ENCODE peak calls at places on chromosomes 2 and 18, in ten cellular contexts. S is hepatocyte; O is HFFc6; Z is uterus; D is ovary; U is cardiac muscle cell; M is NT2/D1; H is activated CD4-positive, alpha-beta T cell treated with anti-CD3 and anti-CD28 coated beads, Interleukin-2, amount 50 U/mL, for 4 hours; Y is ELR; J is stimulated activated CD4-positive, alpha-beta T cell treated with anti-CD3 and anti-CD28 coated beads, Interleukin-1b, Interleukin-23, amount 100 ng/mL, for 1 hour. B is an unnamed sample.
A peak's percentile ranks its signal among the peaks of the same experiment; 100 is the strongest.

GRCh38 chr2:111715987-111716900 is 167.7 kb downstream of the ANAPC1 start:
- DNase-seq in D (no peak), Y (no peak), O (no peak), U (no peak), S (no peak), H (no peak), J (no peak), M (no peak), Z (no peak), B (no peak)

GRCh38 chr2:74850816-74851566 is 17.1 kb downstream of the HK2 start:
- DNase-seq in Y (peak; percentile 96), J (no peak), Z (no peak), D (no peak), O (peak; percentile 85), H (no peak), U (no peak), M (no peak), S (peak; percentile 55), B (peak; percentile 64)

GRCh38 chr18:50578651-50579050 is 18.8 kb downstream of the MAPK4 start:
- DNase-seq in Z (no peak), M (no peak), O (no peak), U (no peak), J (no peak), H (no peak), D (no peak), S (peak; percentile 61), Y (peak; percentile 2), B (peak; percentile 79)

GRCh38 chr18:40917096-40917495 is 1037.9 kb upstream of the PIK3C3 start:
- DNase-seq in D (no peak), U (no peak), J (no peak), O (no peak), Y (peak; percentile 57), S (no peak), M (no peak), Z (no peak), H (no peak), B (peak; percentile 62)

GRCh38 chr2:71256421-71256820 is 29.5 kb upstream of the PAIP2B start:
- DNase-seq in Z (no peak), M (no peak), O (no peak), S (no peak), J (no peak), Y (no peak), D (no peak), H (no peak), U (no peak), B (no peak)

GRCh38 chr2:160652236-160652635 is 158.6 kb upstream of the RBMS1 start:
- DNase-seq in D (no peak), H (peak; percentile 58), Z (no peak), O (no peak), J (peak; percentile 10), S (no peak), U (no peak), M (no peak), Y (no peak), B (peak; percentile 85)

GRCh38 chr2:3446381-3446780 is 66.9 kb downstream of the TRAPPC12 start:
- DNase-seq in O (no peak), S (no peak), Z (no peak), H (no peak), M (no peak), J (no peak), U (no peak), Y (no peak), D (no peak), B (no peak)

GRCh38 chr2:226956659-226957058 is 120.8 kb downstream of the RHBDD1 start:
- DNase-seq in U (no peak), O (no peak), D (no peak), M (no peak), J (no peak), H (no peak), Z (no peak), S (no peak), Y (no peak), B (no peak)

GRCh38 chr2:10171006-10171800 is 48.7 kb downstream of the RRM2 start:
- DNase-seq in M (no peak), J (no peak), Z (no peak), Y (no peak), D (no peak), H (no peak), U (no peak), S (peak; percentile 11), O (no peak), B (no peak)

GRCh38 chr18:61285777-61286176 is 47.5 kb upstream of the CDH20 start:
- DNase-seq in Y (no peak), H (no peak), J (no peak), M (no peak), Z (no peak), S (no peak), D (no peak), O (no peak), U (no peak), B (no peak)

GRCh38 chr18:78642561-78643398 is 336.8 kb upstream of the SALL3 start:
- DNase-seq in U (no peak), S (no peak), Z (no peak), H (no peak), M (no peak), D (no peak), J (no peak), O (no peak), Y (no peak), B (no peak)

GRCh38 chr18:76490701-76491171 is 4.3 kb downstream of the ZNF516 start:
- DNase-seq in D (peak; percentile 75), H (peak; percentile 53), M (no peak), S (peak; percentile 77), J (no peak), Y (peak; percentile 37), Z (peak; percentile 54), U (peak; percentile 57), O (no peak), B (peak; percentile 73)

GRCh38 chr2:109204412-109204811 is 75.4 kb downstream of the SH3RF3 start:
- DNase-seq in O (no peak), H (no peak), Y (no peak), S (no peak), M (no peak), D (no peak), Z (no peak), J (no peak), U (no peak), B (no peak)

GRCh38 chr18:58669731-58670379 is 1.4 kb upstream of the MALT1 start:
- DNase-seq in M (no peak), Y (peak; percentile 93), S (no peak), J (no peak), D (no peak), O (peak; percentile 39), Z (no peak), U (no peak), H (no peak), B (peak; percentile 96)

GRCh38 chr2:75559633-75560021 is 1.1 kb downstream of the EVA1A start:
- DNase-seq in U (no peak), H (no peak), O (no peak), Z (no peak), J (no peak), S (no peak), Y (peak; percentile 22), M (no peak), D (no peak), B (no peak)

GRCh38 chr2:28387082-28387960 is 5.3 kb upstream of the FOSL2 start:
- DNase-seq in O (peak; percentile 33), D (no peak), S (no peak), H (no peak), M (no peak), Z (no peak), Y (peak; percentile 72), U (no peak), J (no peak), B (peak; percentile 41)

GRCh38 chr18:13617826-13618515 is 108.4 kb downstream of the FAM210A start:
- DNase-seq in Y (no peak), M (no peak), J (no peak), D (no peak), S (no peak), U (no peak), O (no peak), H (no peak), Z (no peak), B (no peak)

GRCh38 chr2:201411421-201411820 is 39.8 kb downstream of the TRAK2 start:
- DNase-seq in U (no peak), D (no peak), S (no peak), O (no peak), Y (no peak), Z (no peak), M (no peak), J (no peak), H (no peak), B (no peak)

GRCh38 chr18:54147439-54147838 is 77.0 kb downstream of the MBD2 start:
- DNase-seq in H (no peak), U (no peak), S (no peak), M (no peak), D (no peak), Y (no peak), J (no peak), Z (no peak), O (no peak), B (no peak)

GRCh38 chr2:156435392-156435724 is 821 bp upstream of the GPD2 start:
- DNase-seq in D (no peak), Z (no peak), H (no peak), Y (no peak), M (no peak), S (no peak), U (no peak), J (no peak), O (no peak), B (no peak)

GRCh38 chr2:62281661-62282060 is 85.7 kb downstream of the B3GNT2 start:
- DNase-seq in U (no peak), O (no peak), J (no peak), M (no peak), S (no peak), D (no peak), H (no peak), Z (no peak), Y (no peak), B (no peak)

GRCh38 chr2:239928457-239929350 is 96.4 kb downstream of the NDUFA10 start:
- DNase-seq in Y (no peak), O (no peak), Z (peak; percentile 10), H (no peak), J (no peak), M (no peak), S (no peak), U (no peak), D (peak; percentile 7), B (no peak)

GRCh38 chr2:191463790-191464189 is 214.1 kb upstream of the NABP1 start:
- DNase-seq in Z (no peak), S (no peak), M (no peak), J (no peak), Y (no peak), U (no peak), O (no peak), H (no peak), D (no peak), B (no peak)

GRCh38 chr2:209519271-209519670 is 95.4 kb downstream of the MAP2 start:
- DNase-seq in M (peak; percentile 38), O (no peak), Y (no peak), U (no peak), H (no peak), J (no peak), S (no peak), Z (no peak), D (no peak), B (no peak)

GRCh38 chr2:229715895-229716507 is 1.6 kb upstream of the DNER start:
- DNase-seq in U (peak; percentile 3), O (no peak), J (no peak), Z (no peak), H (peak; percentile 10), M (no peak), S (peak; percentile 11), D (no peak), Y (peak; percentile 71), B (peak; percentile 67)

GRCh38 chr18:58023108-58023507 is 20.9 kb upstream of the NEDD4L start:
- DNase-seq in D (no peak), J (no peak), S (no peak), O (no peak), Y (no peak), Z (no peak), M (no peak), U (no peak), H (no peak), B (no peak)

GRCh38 chr2:151239624-151240023 is 22.0 kb downstream of the RBM43 start:
- DNase-seq in Z (no peak), S (no peak), M (no peak), U (no peak), D (no peak), H (no peak), J (no peak), Y (no peak), O (no peak), B (peak; percentile 14)

GRCh38 chr2:28801726-28802125 is 8.9 kb upstream of the SPDYA start:
- DNase-seq in U (no peak), M (no peak), J (no peak), Y (peak; percentile 53), S (no peak), H (no peak), D (no peak), O (peak; percentile 32), Z (no peak), B (peak; percentile 80)

B was measured in epithelial cell of esophagus.